ENCODE peak calls at places on chromosomes 5 and 9, in four cellular contexts. A is HCT116, L is H1, E is K562. F is an unnamed sample.

GRCh38 chr5:99900302-99900811 is 634.8 kb upstream of the FAM174A start:
- DNase-seq in A (peak; percentile 69), L (no peak), E (no peak), F (no peak)

GRCh38 chr5:113296681-113297080 is 138.1 kb downstream of the TSSK1B start:
- DNase-seq in A (no peak), L (no peak), E (no peak), F (no peak)

GRCh38 chr5:84393969-84394368 is 9.3 kb upstream of the EDIL3 start:
- DNase-seq in A (peak; percentile 29), L (no peak), E (no peak), F (no peak)

GRCh38 chr5:43425965-43426364 is 13.8 kb upstream of the CCL28 start:
- DNase-seq in A (no peak), L (no peak), E (no peak), F (no peak)

GRCh38 chr9:136774416-136775045 is 10.2 kb upstream of the LCN15 start:
- DNase-seq in A (no peak), L (no peak), E (no peak), F (no peak)

GRCh38 chr9:76560481-76560891 is 101.5 kb downstream of the GCNT1 start:
- DNase-seq in A (no peak), L (no peak), E (no peak), F (no peak)

GRCh38 chr5:18653216-18653752 is 1019.0 kb downstream of the TAF11L14 start:
- DNase-seq in A (no peak), L (no peak), E (no peak), F (no peak)

GRCh38 chr9:110069326-110070248 is 138.4 kb downstream of the C9orf152 start:
- DNase-seq in A (no peak), L (no peak), E (no peak), F (no peak)

GRCh38 chr5:135437796-135438560 is 9.2 kb downstream of the DCANP1 start:
- DNase-seq in A (peak; percentile 44), L (no peak), E (no peak), F (peak; percentile 34)

GRCh38 chr9:84121991-84122523 is 141.5 kb downstream of the RMI1 start:
- DNase-seq in A (no peak), L (no peak), E (no peak), F (no peak)

GRCh38 chr9:2414465-2414864 is 207.1 kb upstream of the VLDLR start:
- DNase-seq in A (no peak), L (no peak), E (no peak), F (no peak)

GRCh38 chr9:112439825-112440224 is 46.8 kb upstream of the KIAA1958 start:
- DNase-seq in A (no peak), L (no peak), E (no peak), F (no peak)

GRCh38 chr5:167725741-167726140 is 565.7 kb upstream of the WWC1 start:
- DNase-seq in A (no peak), L (no peak), E (no peak), F (no peak)

GRCh38 chr5:2993771-2994170 is 242.3 kb upstream of the IRX2 start:
- DNase-seq in A (no peak), L (no peak), E (no peak), F (no peak)

GRCh38 chr5:126865299-126865698 is 88.4 kb downstream of the LMNB1 start:
- DNase-seq in A (no peak), L (no peak), E (no peak), F (no peak)

GRCh38 chr9:110058304-110058953 is 149.5 kb downstream of the C9orf152 start:
- DNase-seq in A (peak; percentile 67), L (peak; percentile 66), E (peak; percentile 33), F (peak; percentile 53)

GRCh38 chr9:111559000-111559610 is 34.1 kb downstream of the ZNF483 start:
- DNase-seq in A (no peak), L (no peak), E (no peak), F (no peak)

GRCh38 chr5:154038241-154038603 is 488 bp downstream of the FAM114A2 start:
- DNase-seq in A (peak; percentile 3), L (no peak), E (peak; percentile 60), F (peak; percentile 43)

GRCh38 chr9:77802512-77803293 is 154.6 kb upstream of the GNA14 start:
- DNase-seq in A (no peak), L (no peak), E (no peak), F (no peak)

GRCh38 chr5:33300209-33300742 is 140.5 kb upstream of the TARS1 start:
- DNase-seq in A (no peak), L (no peak), E (no peak), F (no peak)

GRCh38 chr9:84436386-84437114 is 96.0 kb upstream of the SLC28A3 start:
- DNase-seq in A (no peak), L (no peak), E (no peak), F (no peak)

GRCh38 chr9:92406506-92406905 is 2.1 kb upstream of the OGN start:
- DNase-seq in A (no peak), L (no peak), E (no peak), F (no peak)

GRCh38 chr9:13282998-13283397 is 3.5 kb upstream of the MPDZ start:
- DNase-seq in A (no peak), L (no peak), E (no peak), F (no peak)

GRCh38 chr9:88017086-88017485 is 42.8 kb upstream of the CDK20 start:
- DNase-seq in A (no peak), L (no peak), E (no peak), F (no peak)

GRCh38 chr9:5764130-5764868 is 68.6 kb downstream of the ERMP1 start:
- DNase-seq in A (no peak), L (no peak), E (no peak), F (no peak)

GRCh38 chr9:130262771-130263170 is 2.8 kb upstream of the HMCN2 start:
- DNase-seq in A (no peak), L (no peak), E (no peak), F (no peak)

GRCh38 chr5:150440948-150441812 is 8.4 kb downstream of the RPS14 start:
- DNase-seq in A (no peak), L (no peak), E (peak; percentile 51), F (no peak)
- TF ChIP-seq FOSL1 in A (no peak), L (no peak), E (no peak), F (no peak)

DNA sequence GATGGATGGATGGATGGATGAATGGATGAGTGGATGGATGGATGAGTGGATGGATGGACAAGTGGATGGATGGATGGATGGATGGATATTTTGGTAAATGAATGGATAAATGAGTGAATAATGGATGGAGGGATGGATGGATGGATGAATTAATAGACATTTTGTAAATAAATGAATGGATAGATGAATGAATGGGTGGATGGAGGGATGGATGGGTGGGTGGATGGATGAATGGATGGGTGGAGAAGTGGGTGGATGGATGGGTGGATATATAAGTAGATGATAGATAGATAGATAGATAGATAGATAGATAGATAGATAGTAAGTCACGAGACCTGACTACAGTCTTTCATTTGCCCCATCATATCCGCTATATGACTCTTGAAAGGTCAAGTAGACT is 82.7 kb upstream of the OLFM1 start:
- DNase-seq in A (no peak), L (no peak), E (no peak), F (no peak)
- TF ChIP-seq FOSL1 in A (no peak), L (no peak), E (no peak), F (no peak)

GRCh38 chr9:106420511-106420944 is 442.4 kb upstream of the ZNF462 start:
- DNase-seq in A (no peak), L (no peak), E (no peak), F (no peak)
- TF ChIP-seq FOSL1 in A (no peak), L (no peak), E (no peak), F (no peak)

DNA sequence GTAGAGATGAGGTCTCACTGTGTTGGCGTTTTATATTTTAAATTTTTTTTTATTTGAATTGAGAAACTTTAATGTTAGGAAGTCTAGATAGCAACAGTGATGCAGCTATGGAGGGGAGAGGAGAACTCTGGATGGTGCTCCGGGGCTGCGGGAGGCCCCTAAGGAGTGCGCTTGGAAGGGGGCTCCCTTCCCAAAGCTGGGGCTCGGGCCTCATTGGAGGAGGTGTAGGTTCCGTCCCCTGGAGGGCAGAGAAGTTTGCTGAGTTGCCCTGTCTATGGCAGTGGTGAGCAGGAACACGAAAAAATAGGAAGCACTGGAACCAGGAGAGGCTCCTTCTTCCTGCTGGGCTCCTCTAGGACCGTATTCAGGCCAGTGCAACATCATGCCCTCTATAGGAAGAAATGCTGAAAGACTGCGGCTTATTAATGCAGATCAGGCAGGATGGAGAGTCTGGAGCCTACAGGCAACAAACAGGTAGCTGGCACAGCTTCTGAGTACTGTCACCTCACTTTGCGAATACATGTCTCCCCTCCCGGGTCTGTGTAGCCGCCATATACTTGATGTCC is 16.1 kb downstream of the AHRR start:
- DNase-seq in A (peak; percentile 59), L (no peak), E (no peak), F (peak; percentile 45)
- TF ChIP-seq FOSL1 in A (no peak), L (no peak), E (no peak), F (no peak)

GRCh38 chr5:173056783-173057061 is 570 bp downstream of the CREBRF start:
- DNase-seq in A (no peak), L (no peak), E (peak; percentile 83), F (no peak)
- TF ChIP-seq FOSL1 in A (no peak), L (no peak), E (no peak), F (no peak)

F was measured in HepG2.